ENCODE peak calls at places on chromosomes 12 and 14, in nine cellular contexts. S is DND-41; G is effector memory CD4-positive, alpha-beta T cell; E is pancreas; F is A549; H is ascending aorta; N is WERI-Rb-1; K is CD4-positive, alpha-beta T cell; A is CD8-positive, alpha-beta T cell. Y is an unnamed sample.
A peak's percentile ranks its signal among the peaks of the same experiment; 100 is the strongest.

GRCh38 chr14:99732436-99733220 is 48.5 kb downstream of the CYP46A1 start:
- DNase-seq in S (no peak), G (no peak), E (peak; percentile 41), F (no peak), H (peak; percentile 62), N (peak; percentile 6), K (no peak), A (no peak), Y (no peak)

GRCh38 chr12:69844416-69844815 is 19.4 kb downstream of the MYRFL start:
- DNase-seq in S (no peak), G (no peak), E (no peak), F (no peak), H (no peak), N (peak; percentile 94), K (no peak), A (no peak), Y (no peak)

GRCh38 chr12:128381537-128381936 is 114.6 kb downstream of the TMEM132C start:
- DNase-seq in S (no peak), G (no peak), E (no peak), F (no peak), H (no peak), N (peak; percentile 45), K (no peak), A (no peak), Y (no peak)

GRCh38 chr14:100439781-100440180 is 116.6 kb downstream of the SLC25A47 start:
- DNase-seq in S (no peak), G (no peak), E (no peak), F (peak; percentile 41), H (no peak), N (no peak), K (no peak), A (no peak), Y (no peak)

GRCh38 chr12:27843714-27844245 is 63.7 kb upstream of the MANSC4 start:
- DNase-seq in S (no peak), G (no peak), E (no peak), F (no peak), H (no peak), N (peak; percentile 11), K (no peak), A (no peak), Y (no peak)

GRCh38 chr14:79074501-79074900 is 904.3 kb downstream of the NRXN3 start:
- DNase-seq in S (no peak), G (no peak), E (no peak), F (no peak), H (no peak), N (no peak), K (no peak), A (no peak), Y (no peak)

GRCh38 chr14:61764342-61765122 is 2.3 kb downstream of the SNAPC1 start:
- DNase-seq in S (no peak), G (no peak), E (no peak), F (no peak), H (no peak), N (no peak), K (no peak), A (no peak), Y (no peak)

GRCh38 chr12:70583251-70583650 is 54.0 kb downstream of the PTPRB start:
- DNase-seq in S (no peak), G (no peak), E (no peak), F (no peak), H (no peak), N (no peak), K (no peak), A (no peak), Y (no peak)

GRCh38 chr12:113242018-113242418 is 20.8 kb downstream of the TPCN1 start:
- DNase-seq in S (no peak), G (no peak), E (peak; percentile 89), F (no peak), H (no peak), N (peak; percentile 26), K (no peak), A (no peak), Y (no peak)

GRCh38 chr12:113697104-113697503 is 225.4 kb upstream of the LHX5 start:
- DNase-seq in S (no peak), G (no peak), E (no peak), F (no peak), H (no peak), N (no peak), K (no peak), A (no peak), Y (no peak)

GRCh38 chr12:103780093-103780440 is 61.0 kb downstream of the NT5DC3 start:
- DNase-seq in S (no peak), G (no peak), E (no peak), F (no peak), H (no peak), N (no peak), K (no peak), A (no peak), Y (no peak)

GRCh38 chr12:114311966-114312365 is 94.0 kb downstream of the TBX5 start:
- DNase-seq in S (no peak), G (no peak), E (no peak), F (no peak), H (peak; percentile 81), N (no peak), K (no peak), A (no peak), Y (no peak)

GRCh38 chr12:6767592-6768384 is 1.6 kb downstream of the PTMS start:
- DNase-seq in S (no peak), G (no peak), E (no peak), F (no peak), H (no peak), N (peak; percentile 44), K (no peak), A (no peak), Y (no peak)

GRCh38 chr12:89883630-89884364 is 175.2 kb upstream of the ATP2B1 start:
- DNase-seq in S (no peak), G (no peak), E (no peak), F (no peak), H (no peak), N (peak; percentile 30), K (no peak), A (no peak), Y (no peak)

GRCh38 chr14:31934767-31935266 is 142.3 kb upstream of the ARHGAP5 start:
- DNase-seq in S (no peak), G (no peak), E (peak; percentile 21), F (peak; percentile 45), H (no peak), N (peak; percentile 78), K (no peak), A (no peak), Y (no peak)

GRCh38 chr12:26158078-26158764 is 33.4 kb upstream of the BHLHE41 start:
- DNase-seq in S (no peak), G (no peak), E (no peak), F (no peak), H (no peak), N (no peak), K (no peak), A (no peak), Y (no peak)

GRCh38 chr14:24542346-24542936 is 33.6 kb downstream of the CTSG start:
- DNase-seq in S (no peak), G (no peak), E (no peak), F (no peak), H (no peak), N (no peak), K (no peak), A (no peak), Y (no peak)

DNA sequence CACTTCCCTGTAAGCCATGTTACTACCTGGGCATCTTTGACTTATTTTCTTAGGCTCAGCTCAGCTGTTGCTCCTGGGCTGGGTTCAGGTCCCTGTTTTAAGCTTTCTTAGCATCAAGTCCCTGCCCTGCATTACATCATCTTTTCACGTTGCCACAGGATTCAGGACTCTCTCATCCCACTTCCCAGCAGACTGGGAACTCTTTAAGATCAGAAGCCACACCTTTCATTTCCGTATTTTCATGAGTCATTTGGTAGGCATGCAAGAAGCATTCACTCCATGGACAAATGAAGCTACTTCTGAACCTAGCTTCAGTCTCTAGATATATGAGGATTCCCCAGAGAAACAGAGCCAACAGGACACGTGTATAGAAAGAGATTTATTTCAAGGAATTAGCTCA is 726.8 kb downstream of the VRK1 start:
- DNase-seq in S (no peak), G (no peak), E (no peak), F (no peak), H (no peak), N (no peak), K (no peak), A (no peak), Y (no peak)
- H3K9me3 ChIP-seq in S (no peaks in the 10 kb centered on the region), G (no peaks in the 10 kb centered on the region), E (no peaks in the 10 kb centered on the region), F (no peaks in the 10 kb centered on the region), H (no peaks in the 10 kb centered on the region), N (no peaks in the 10 kb centered on the region), K (no peaks in the 10 kb centered on the region), A (no peaks in the 10 kb centered on the region), Y (no peaks in the 10 kb centered on the region)

DNA sequence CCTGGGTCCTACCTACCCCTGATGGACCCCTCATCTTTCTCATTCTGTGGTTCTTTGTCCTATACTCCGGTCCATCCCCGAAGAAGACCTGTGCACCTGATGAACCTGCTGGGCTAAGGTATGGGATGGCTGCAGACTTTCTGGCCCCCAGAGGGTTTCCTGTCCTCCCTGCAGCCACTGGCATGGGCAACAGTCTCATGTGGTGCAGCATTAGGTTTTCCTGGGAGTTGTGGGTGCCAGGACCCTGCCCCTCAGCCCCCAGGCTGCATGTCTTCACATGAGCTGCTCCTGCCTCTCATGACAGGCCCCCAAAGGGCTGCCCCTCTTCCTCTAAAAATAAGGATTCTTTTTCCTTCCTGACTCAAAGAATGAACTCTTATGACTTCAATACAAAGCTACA is 72.3 kb upstream of the GPR68 start:
- DNase-seq in S (no peak), G (no peak), E (no peak), F (no peak), H (no peak), N (no peak), K (no peak), A (no peak), Y (no peak)
- H3K9me3 ChIP-seq in S (no peaks in the 10 kb centered on the region), G (no peaks in the 10 kb centered on the region), E (no peaks in the 10 kb centered on the region), F (no peaks in the 10 kb centered on the region), H (no peaks in the 10 kb centered on the region), N (no peaks in the 10 kb centered on the region), K (no peaks in the 10 kb centered on the region), A (no peaks in the 10 kb centered on the region), Y (no peaks in the 10 kb centered on the region)

DNA sequence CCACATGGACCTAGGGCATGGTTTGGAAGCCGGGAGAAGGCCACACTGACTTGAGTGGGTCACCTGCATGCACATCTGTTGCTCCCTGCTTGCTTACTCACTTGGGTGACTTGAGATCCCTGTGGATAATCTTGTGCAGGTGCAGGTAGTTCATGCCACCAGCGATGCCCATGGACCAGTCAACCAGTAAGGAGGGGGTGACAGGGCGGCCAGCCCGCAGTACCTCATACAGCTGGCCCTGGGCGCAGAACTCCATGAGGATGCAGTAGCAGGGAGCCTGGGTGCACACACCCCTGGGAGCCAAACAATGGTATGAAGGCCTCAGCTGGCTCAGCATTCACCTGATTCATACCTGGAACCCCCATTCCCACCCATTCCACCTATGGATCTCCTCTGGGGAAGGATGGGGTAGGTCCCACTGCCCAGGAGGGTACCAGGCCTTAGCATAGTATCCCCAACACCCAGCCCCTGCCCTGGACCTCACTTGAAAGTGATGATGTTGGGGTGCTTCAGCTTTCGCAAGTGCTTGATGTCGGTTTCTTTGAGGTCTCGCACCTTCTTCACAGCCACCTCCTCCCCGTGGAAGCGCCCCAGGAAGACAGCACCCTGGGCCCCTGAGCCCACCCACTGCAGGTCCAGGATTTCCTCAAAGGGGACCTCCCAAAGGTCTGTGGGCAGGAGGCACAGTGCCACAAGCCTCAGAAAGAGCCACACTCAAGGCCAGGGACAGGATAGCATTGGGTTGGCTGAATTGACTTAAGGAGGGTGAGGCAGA is 13.1 kb downstream of the MAP3K12 start:
- DNase-seq in S (no peak), G (no peak), E (no peak), F (no peak), H (peak; percentile 56), N (no peak), K (no peak), A (no peak), Y (no peak)
- H3K9me3 ChIP-seq in S (no peaks in the 10 kb centered on the region), G (no peaks in the 10 kb centered on the region), E (no peaks in the 10 kb centered on the region), F (no peaks in the 10 kb centered on the region), H (no peaks in the 10 kb centered on the region), N (no peaks in the 10 kb centered on the region), K (no peaks in the 10 kb centered on the region), A (no peaks in the 10 kb centered on the region), Y (no peaks in the 10 kb centered on the region)

GRCh38 chr12:32043928-32044549 is 62.6 kb upstream of the BICD1 start:
- DNase-seq in S (no peak), G (no peak), E (no peak), F (no peak), H (no peak), N (no peak), K (no peak), A (no peak), Y (no peak)
- H3K9me3 ChIP-seq in S (peaks cover 20% of the 10 kb centered on the region), G (peaks cover 13% of the 10 kb centered on the region), E (no peaks in the 10 kb centered on the region), F (peaks cover 23% of the 10 kb centered on the region), H (peaks cover 15% of the 10 kb centered on the region), N (peaks cover 17% of the 10 kb centered on the region), K (peaks cover 19% of the 10 kb centered on the region), A (peaks cover 15% of the 10 kb centered on the region), Y (peaks cover 27% of the 10 kb centered on the region)